ENCODE peak calls at places on chromosomes 6 and 20, in five cellular contexts. D, L, Y, K and V are unnamed samples.

GRCh38 chr6:123462141-123462540 is 174.6 kb downstream of the TRDN start:
- DNase-seq in D (no peak), L (no peak), Y (no peak), K (no peak), V (no peak)

GRCh38 chr6:126446187-126446696 is 106.3 kb downstream of the CENPW start:
- DNase-seq in D (no peak), L (no peak), Y (no peak), K (no peak), V (no peak)

GRCh38 chr20:37406010-37406998 is 60.4 kb downstream of the SRC start:
- DNase-seq in D (peak), L (peak), Y (peak), K (no peak), V (peak)

GRCh38 chr6:159875194-159875593 is 15.6 kb upstream of the MAS1 start:
- DNase-seq in D (no peak), L (no peak), Y (no peak), K (no peak), V (no peak)

GRCh38 chr6:44737829-44738528 is 350.5 kb downstream of the CDC5L start:
- DNase-seq in D (no peak), L (no peak), Y (no peak), K (no peak), V (no peak)

GRCh38 chr6:113359155-113360140 is 497.7 kb upstream of the MARCKS start:
- DNase-seq in D (no peak), L (no peak), Y (peak), K (peak), V (peak)

GRCh38 chr6:148548749-148549140 is 198.1 kb upstream of the UST start:
- DNase-seq in D (no peak), L (no peak), Y (no peak), K (no peak), V (no peak)

GRCh38 chr20:33668087-33668790 is 1.5 kb downstream of the ACTL10 start:
- DNase-seq in D (no peak), L (peak), Y (no peak), K (no peak), V (no peak)

GRCh38 chr6:143629104-143630080 is 48.4 kb upstream of the PHACTR2 start:
- DNase-seq in D (no peak), L (no peak), Y (peak), K (no peak), V (peak)

GRCh38 chr20:39089029-39089428 is 126.9 kb downstream of the DHX35 start:
- DNase-seq in D (peak), L (no peak), Y (peak), K (no peak), V (no peak)

GRCh38 chr20:21519136-21519584 is 5.3 kb upstream of the NKX2-2 start:
- DNase-seq in D (no peak), L (no peak), Y (no peak), K (peak), V (no peak)

GRCh38 chr6:160051390-160051789 is 70.2 kb upstream of the SLC22A1 start:
- DNase-seq in D (no peak), L (no peak), Y (peak), K (no peak), V (no peak)

GRCh38 chr6:6825986-6826901 is 237.7 kb downstream of the LY86 start:
- DNase-seq in D (peak), L (no peak), Y (peak), K (no peak), V (no peak)

GRCh38 chr20:51574248-51575033 is 31.9 kb upstream of the NFATC2 start:
- DNase-seq in D (no peak), L (no peak), Y (peak), K (no peak), V (peak)

GRCh38 chr6:33249732-33250625 is 21.7 kb downstream of the VPS52 start:
- DNase-seq in D (no peak), L (no peak), Y (peak), K (no peak), V (peak)

GRCh38 chr20:51121901-51122412 is 99.0 kb upstream of the KCNG1 start:
- DNase-seq in D (no peak), L (no peak), Y (peak), K (no peak), V (peak)

GRCh38 chr6:51323056-51323455 is 504.4 kb downstream of the TFAP2B start:
- DNase-seq in D (no peak), L (no peak), Y (no peak), K (no peak), V (no peak)

GRCh38 chr20:1861996-1862664 is 33.1 kb upstream of the SIRPA start:
- DNase-seq in D (no peak), L (no peak), Y (no peak), K (no peak), V (no peak)

GRCh38 chr6:25706314-25707014 is 48.1 kb upstream of the SLC17A4 start:
- DNase-seq in D (no peak), L (no peak), Y (peak), K (peak), V (peak)

GRCh38 chr6:3751019-3751729 is at the start of gene PXDC1:
- DNase-seq in D (no peak), L (no peak), Y (peak), K (no peak), V (no peak)

GRCh38 chr6:89643411-89643810 is 4.9 kb upstream of the LYRM2 start:
- DNase-seq in D (no peak), L (no peak), Y (no peak), K (no peak), V (no peak)

GRCh38 chr6:166989427-166990034 is 9.7 kb upstream of the CEP43 start:
- DNase-seq in D (peak), L (peak), Y (peak), K (peak), V (peak)

GRCh38 chr6:163667372-163668060 is 253.0 kb downstream of the QKI start:
- DNase-seq in D (peak), L (peak), Y (peak), K (no peak), V (peak)

GRCh38 chr20:52192296-52193007 is 873 bp upstream of the ZFP64 start:
- DNase-seq in D (no peak), L (peak), Y (peak), K (peak), V (no peak)

GRCh38 chr6:109595998-109596397 is 95.0 kb downstream of the AK9 start:
- DNase-seq in D (peak), L (peak), Y (peak), K (peak), V (peak)

GRCh38 chr20:8225658-8226057 is 93.6 kb downstream of the PLCB1 start:
- DNase-seq in D (no peak), L (no peak), Y (no peak), K (no peak), V (no peak)

GRCh38 chr6:48733581-48733980 is 622.6 kb upstream of the PTCHD4 start:
- DNase-seq in D (no peak), L (no peak), Y (peak), K (no peak), V (peak)

GRCh38 chr6:113739066-113739655 is 118.0 kb upstream of the MARCKS start:
- DNase-seq in D (no peak), L (no peak), Y (no peak), K (no peak), V (no peak)

GRCh38 chr6:163127587-163127986 is 286.9 kb upstream of the QKI start:
- DNase-seq in D (no peak), L (no peak), Y (no peak), K (no peak), V (no peak)

GRCh38 chr6:125793280-125793679 is 2.5 kb downstream of the NCOA7 start:
- DNase-seq in D (no peak), L (no peak), Y (no peak), K (no peak), V (no peak)

GRCh38 chr6:39923394-39923793 is 10.9 kb downstream of the MOCS1 start:
- DNase-seq in D (no peak), L (no peak), Y (no peak), K (no peak), V (no peak)

GRCh38 chr6:25223421-25224052 is 55.6 kb upstream of the CARMIL1 start:
- DNase-seq in D (peak), L (peak), Y (peak), K (peak), V (peak)

GRCh38 chr20:50333856-50334255 is 143.2 kb downstream of the CEBPB start:
- DNase-seq in D (no peak), L (no peak), Y (peak), K (no peak), V (peak)

GRCh38 chr20:10611357-10611756 is 62.4 kb downstream of the JAG1 start:
- DNase-seq in D (peak), L (no peak), Y (peak), K (peak), V (peak)

GRCh38 chr6:30555428-30556005 is 772 bp downstream of the GNL1 start:
- DNase-seq in D (no peak), L (peak), Y (peak), K (no peak), V (peak)

GRCh38 chr6:90123796-90124195 is 172.8 kb downstream of the BACH2 start:
- DNase-seq in D (no peak), L (no peak), Y (peak), K (no peak), V (peak)

GRCh38 chr6:3456395-3456767 is 469 bp downstream of the SLC22A23 start:
- DNase-seq in D (no peak), L (peak), Y (no peak), K (no peak), V (peak)

GRCh38 chr6:100856146-100856545 is 25.0 kb downstream of the ASCC3 start:
- DNase-seq in D (no peak), L (no peak), Y (no peak), K (no peak), V (no peak)

GRCh38 chr6:166671434-166672061 is 44.5 kb upstream of the RPS6KA2 start:
- DNase-seq in D (no peak), L (no peak), Y (peak), K (no peak), V (no peak)